ENCODE peak calls at places on chromosome 1, in four cellular contexts. S is anterior cingulate cortex; E is activated T-cell treated with anti-CD3 and anti-CD28 coated beads, Interleukin-2, amount 50 U/mL, for 72 hours; F is endothelial cell. N is an unnamed sample.
A peak's percentile ranks its signal among the peaks of the same experiment; 100 is the strongest.

GRCh38 chr1:78104322-78104721 is 58.6 kb downstream of the GIPC2 start:
- DNase-seq in F (no peak), E (no peak), S (no peak), N (no peak)

GRCh38 chr1:159925713-159926066 is 383 bp upstream of the TAGLN2 start:
- DNase-seq in S (no peak), E (peak; percentile 69), F (no peak), N (peak; percentile 78)

GRCh38 chr1:12161662-12162458 is 4.9 kb upstream of the TNFRSF1B start:
- DNase-seq in E (peak; percentile 89), F (no peak), S (peak; percentile 23), N (peak; percentile 97)

GRCh38 chr1:51636765-51637522 is 20.1 kb downstream of the OSBPL9 start:
- DNase-seq in F (no peak), E (no peak), S (no peak), N (no peak)

GRCh38 chr1:164716992-164717703 is 158.2 kb downstream of the PBX1 start:
- DNase-seq in F (no peak), S (no peak), E (peak; percentile 4), N (no peak)

GRCh38 chr1:30648408-30649000 is 74.9 kb downstream of the MATN1 start:
- DNase-seq in F (no peak), E (no peak), S (no peak), N (no peak)

GRCh38 chr1:35085421-35085820 is 6.2 kb downstream of the ZMYM1 start:
- DNase-seq in S (no peak), E (no peak), F (no peak), N (no peak)

GRCh38 chr1:209704584-209704983 is at the start of gene HSD11B1:
- DNase-seq in E (no peak), S (peak; percentile 62), F (no peak), N (peak; percentile 87)

GRCh38 chr1:223048026-223048425 is 95.0 kb downstream of the TLR5 start:
- DNase-seq in S (no peak), F (no peak), E (no peak), N (no peak)

GRCh38 chr1:150162862-150163706 is 13.4 kb downstream of the PLEKHO1 start:
- DNase-seq in S (peak; percentile 83), F (peak; percentile 38), E (no peak), N (peak; percentile 95)

GRCh38 chr1:202193614-202194327 is at the start of gene LGR6:
- DNase-seq in F (peak; percentile 42), E (no peak), S (no peak), N (peak; percentile 72)

GRCh38 chr1:237386362-237387143 is 344.6 kb downstream of the RYR2 start:
- DNase-seq in F (no peak), S (no peak), E (no peak), N (no peak)

GRCh38 chr1:21891081-21891480 is 46.0 kb downstream of the HSPG2 start:
- DNase-seq in F (no peak), S (no peak), E (no peak), N (no peak)

GRCh38 chr1:46556822-46557221 is 5.4 kb upstream of the KNCN start:
- DNase-seq in E (no peak), S (no peak), F (no peak), N (no peak)

GRCh38 chr1:192118881-192119280 is 39.4 kb upstream of the RGS18 start:
- DNase-seq in F (no peak), E (no peak), S (no peak), N (no peak)

GRCh38 chr1:117128323-117129079 is 7.0 kb upstream of the TRIM45 start:
- DNase-seq in E (no peak), F (no peak), S (no peak), N (no peak)

GRCh38 chr1:156527584-156527983 is 27.0 kb upstream of the MEF2D start:
- DNase-seq in E (no peak), F (no peak), S (no peak), N (no peak)

GRCh38 chr1:94017155-94017829 is 103.7 kb downstream of the ABCA4 start:
- DNase-seq in F (no peak), S (no peak), E (peak; percentile 63), N (no peak)

N was measured in kidney.